ENCODE peak calls at places on chromosome X, in ten cellular contexts. One of them, this sample, is unnamed.

GRCh38 chrX:45807572-45808425 is 607.1 kb upstream of the DIPK2B start:
- DNase-seq in astrocyte: peak; percentile 81
- DNase-seq in neural crest cell: no peak
- DNase-seq in psoas muscle: no peak
- DNase-seq in suprapubic skin: no peak
- DNase-seq in activated B cell treated with CpG ODN at 0.5 μM for 24 hours: no peak
- DNase-seq in IMR-90: peak; percentile 70
- DNase-seq in DND-41: peak; percentile 40
- DNase-seq in GM12865: no peak
- DNase-seq in fibroblast of pulmonary artery: peak; percentile 71
- DNase-seq in this sample: no peak

GRCh38 chrX:30065226-30065625 is 150.1 kb upstream of the MAGEB2 start:
- DNase-seq in suprapubic skin: no peak
- DNase-seq in IMR-90: peak; percentile 52
- DNase-seq in psoas muscle: no peak
- DNase-seq in DND-41: no peak
- DNase-seq in neural crest cell: no peak
- DNase-seq in astrocyte: peak; percentile 55
- DNase-seq in fibroblast of pulmonary artery: peak; percentile 42
- DNase-seq in GM12865: no peak
- DNase-seq in activated B cell treated with CpG ODN at 0.5 μM for 24 hours: no peak
- DNase-seq in this sample: no peak

GRCh38 chrX:38754102-38754790 is 47.0 kb upstream of the MID1IP1 start:
- DNase-seq in GM12865: peak; percentile 61
- DNase-seq in psoas muscle: no peak
- DNase-seq in fibroblast of pulmonary artery: peak; percentile 72
- DNase-seq in astrocyte: peak; percentile 23
- DNase-seq in activated B cell treated with CpG ODN at 0.5 μM for 24 hours: no peak
- DNase-seq in suprapubic skin: no peak
- DNase-seq in DND-41: peak; percentile 52
- DNase-seq in IMR-90: peak; percentile 58
- DNase-seq in neural crest cell: peak; percentile 22
- DNase-seq in this sample: no peak

GRCh38 chrX:136467321-136467720 is 20.4 kb upstream of the BRS3 start:
- DNase-seq in IMR-90: no peak
- DNase-seq in activated B cell treated with CpG ODN at 0.5 μM for 24 hours: no peak
- DNase-seq in GM12865: no peak
- DNase-seq in psoas muscle: no peak
- DNase-seq in suprapubic skin: no peak
- DNase-seq in neural crest cell: no peak
- DNase-seq in fibroblast of pulmonary artery: no peak
- DNase-seq in DND-41: no peak
- DNase-seq in astrocyte: no peak
- DNase-seq in this sample: no peak

GRCh38 chrX:103211012-103211715 is 3.7 kb upstream of the BEX4 start:
- DNase-seq in neural crest cell: peak; percentile 38
- DNase-seq in suprapubic skin: no peak
- DNase-seq in DND-41: peak; percentile 55
- DNase-seq in GM12865: peak; percentile 36
- DNase-seq in activated B cell treated with CpG ODN at 0.5 μM for 24 hours: no peak
- DNase-seq in psoas muscle: no peak
- DNase-seq in fibroblast of pulmonary artery: peak; percentile 60
- DNase-seq in IMR-90: peak; percentile 34
- DNase-seq in astrocyte: peak; percentile 25
- DNase-seq in this sample: no peak

GRCh38 chrX:103362504-103362903 is 6.2 kb downstream of the TCEAL9 start:
- DNase-seq in DND-41: no peak
- DNase-seq in suprapubic skin: no peak
- DNase-seq in psoas muscle: no peak
- DNase-seq in astrocyte: peak; percentile 43
- DNase-seq in fibroblast of pulmonary artery: peak; percentile 60
- DNase-seq in activated B cell treated with CpG ODN at 0.5 μM for 24 hours: no peak
- DNase-seq in neural crest cell: no peak
- DNase-seq in GM12865: no peak
- DNase-seq in IMR-90: peak; percentile 57
- DNase-seq in this sample: peak; percentile 23

GRCh38 chrX:45379186-45379585 is 178.5 kb upstream of the DIPK2B start:
- DNase-seq in psoas muscle: no peak
- DNase-seq in GM12865: no peak
- DNase-seq in neural crest cell: no peak
- DNase-seq in suprapubic skin: no peak
- DNase-seq in IMR-90: no peak
- DNase-seq in fibroblast of pulmonary artery: no peak
- DNase-seq in DND-41: no peak
- DNase-seq in activated B cell treated with CpG ODN at 0.5 μM for 24 hours: no peak
- DNase-seq in astrocyte: no peak
- DNase-seq in this sample: no peak

GRCh38 chrX:20260885-20261284 is 5.8 kb downstream of the RPS6KA3 start:
- DNase-seq in activated B cell treated with CpG ODN at 0.5 μM for 24 hours: no peak
- DNase-seq in psoas muscle: no peak
- DNase-seq in GM12865: no peak
- DNase-seq in suprapubic skin: no peak
- DNase-seq in neural crest cell: no peak
- DNase-seq in IMR-90: no peak
- DNase-seq in DND-41: no peak
- DNase-seq in fibroblast of pulmonary artery: no peak
- DNase-seq in astrocyte: no peak
- DNase-seq in this sample: no peak

GRCh38 chrX:40727599-40728252 is 7.6 kb downstream of the MED14 start:
- DNase-seq in neural crest cell: no peak
- DNase-seq in fibroblast of pulmonary artery: peak; percentile 6
- DNase-seq in activated B cell treated with CpG ODN at 0.5 μM for 24 hours: no peak
- DNase-seq in psoas muscle: no peak
- DNase-seq in astrocyte: no peak
- DNase-seq in DND-41: no peak
- DNase-seq in IMR-90: no peak
- DNase-seq in GM12865: no peak
- DNase-seq in suprapubic skin: no peak
- DNase-seq in this sample: no peak

GRCh38 chrX:30931920-30932319 is 42.9 kb upstream of the TAB3 start:
- DNase-seq in IMR-90: no peak
- DNase-seq in activated B cell treated with CpG ODN at 0.5 μM for 24 hours: no peak
- DNase-seq in neural crest cell: no peak
- DNase-seq in fibroblast of pulmonary artery: no peak
- DNase-seq in psoas muscle: no peak
- DNase-seq in GM12865: no peak
- DNase-seq in suprapubic skin: no peak
- DNase-seq in DND-41: no peak
- DNase-seq in astrocyte: no peak
- DNase-seq in this sample: no peak

GRCh38 chrX:109966246-109966645 is 36.7 kb upstream of the TMEM164 start:
- DNase-seq in GM12865: no peak
- DNase-seq in activated B cell treated with CpG ODN at 0.5 μM for 24 hours: no peak
- DNase-seq in psoas muscle: no peak
- DNase-seq in neural crest cell: no peak
- DNase-seq in DND-41: no peak
- DNase-seq in suprapubic skin: no peak
- DNase-seq in fibroblast of pulmonary artery: peak; percentile 56
- DNase-seq in IMR-90: no peak
- DNase-seq in astrocyte: no peak
- DNase-seq in this sample: no peak

GRCh38 chrX:9983463-9983862 is 16.3 kb downstream of the CLDN34 start:
- DNase-seq in psoas muscle: no peak
- DNase-seq in activated B cell treated with CpG ODN at 0.5 μM for 24 hours: no peak
- DNase-seq in fibroblast of pulmonary artery: no peak
- DNase-seq in astrocyte: no peak
- DNase-seq in GM12865: no peak
- DNase-seq in suprapubic skin: no peak
- DNase-seq in neural crest cell: no peak
- DNase-seq in IMR-90: no peak
- DNase-seq in DND-41: no peak
- DNase-seq in this sample: no peak

GRCh38 chrX:2610246-2611170 is 80.6 kb upstream of the CD99 start:
- DNase-seq in psoas muscle: no peak
- DNase-seq in GM12865: no peak
- DNase-seq in suprapubic skin: no peak
- DNase-seq in neural crest cell: no peak
- DNase-seq in DND-41: no peak
- DNase-seq in activated B cell treated with CpG ODN at 0.5 μM for 24 hours: no peak
- DNase-seq in astrocyte: no peak
- DNase-seq in IMR-90: peak; percentile 20
- DNase-seq in fibroblast of pulmonary artery: no peak
- DNase-seq in this sample: no peak

GRCh38 chrX:22159071-22159470 is 113.6 kb upstream of the CBLL2 start:
- DNase-seq in neural crest cell: no peak
- DNase-seq in activated B cell treated with CpG ODN at 0.5 μM for 24 hours: no peak
- DNase-seq in fibroblast of pulmonary artery: peak; percentile 59
- DNase-seq in astrocyte: peak; percentile 36
- DNase-seq in GM12865: no peak
- DNase-seq in DND-41: no peak
- DNase-seq in IMR-90: peak; percentile 29
- DNase-seq in psoas muscle: no peak
- DNase-seq in suprapubic skin: no peak
- DNase-seq in this sample: no peak

GRCh38 chrX:2252331-2253065 is 248.3 kb downstream of the DHRSX start:
- DNase-seq in suprapubic skin: no peak
- DNase-seq in fibroblast of pulmonary artery: no peak
- DNase-seq in IMR-90: no peak
- DNase-seq in astrocyte: no peak
- DNase-seq in neural crest cell: no peak
- DNase-seq in activated B cell treated with CpG ODN at 0.5 μM for 24 hours: no peak
- DNase-seq in DND-41: no peak
- DNase-seq in GM12865: no peak
- DNase-seq in psoas muscle: no peak
- DNase-seq in this sample: no peak

GRCh38 chrX:45849261-45849660 is 648.6 kb upstream of the DIPK2B start:
- DNase-seq in astrocyte: peak; percentile 89
- DNase-seq in GM12865: no peak
- DNase-seq in IMR-90: peak; percentile 86
- DNase-seq in neural crest cell: no peak
- DNase-seq in activated B cell treated with CpG ODN at 0.5 μM for 24 hours: no peak
- DNase-seq in psoas muscle: no peak
- DNase-seq in DND-41: peak; percentile 41
- DNase-seq in fibroblast of pulmonary artery: peak; percentile 75
- DNase-seq in suprapubic skin: no peak
- DNase-seq in this sample: peak; percentile 67

GRCh38 chrX:23919706-23920320 is 12.0 kb downstream of the CXorf58 start:
- DNase-seq in astrocyte: no peak
- DNase-seq in neural crest cell: no peak
- DNase-seq in IMR-90: no peak
- DNase-seq in suprapubic skin: no peak
- DNase-seq in psoas muscle: no peak
- DNase-seq in fibroblast of pulmonary artery: peak; percentile 38
- DNase-seq in activated B cell treated with CpG ODN at 0.5 μM for 24 hours: no peak
- DNase-seq in GM12865: no peak
- DNase-seq in DND-41: no peak
- DNase-seq in this sample: no peak
- TF ChIP-seq CTCF in astrocyte: no peak
- TF ChIP-seq CTCF in neural crest cell: no peak
- TF ChIP-seq CTCF in IMR-90: no peak
- TF ChIP-seq CTCF in suprapubic skin: no peak
- TF ChIP-seq CTCF in psoas muscle: no peak
- TF ChIP-seq CTCF in fibroblast of pulmonary artery: peak; percentile 9
- TF ChIP-seq CTCF in activated B cell treated with CpG ODN at 0.5 μM for 24 hours: no peak
- TF ChIP-seq CTCF in GM12865: no peak
- TF ChIP-seq CTCF in DND-41: no peak
- TF ChIP-seq CTCF in this sample: no peak

DNA sequence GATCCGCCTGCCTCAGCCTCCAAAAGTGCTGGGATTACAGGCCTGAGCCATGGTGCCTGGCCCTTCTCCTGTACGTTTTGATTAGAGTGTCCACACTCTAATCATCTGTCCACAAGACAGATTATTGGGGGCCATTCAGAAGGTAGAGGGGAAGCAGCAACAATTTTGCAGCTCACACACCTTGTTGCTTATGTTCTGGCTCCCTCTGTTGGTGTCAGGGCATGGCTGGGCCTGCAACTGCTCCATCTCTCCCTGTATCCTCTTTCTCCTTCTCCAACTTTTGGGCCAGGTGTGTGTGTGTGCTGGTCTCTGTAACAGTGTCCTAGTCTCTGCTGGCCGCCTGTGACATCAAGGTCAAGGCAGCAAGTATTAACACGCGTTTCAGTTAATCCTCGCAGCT is 125.5 kb upstream of the MBNL3 start:
- DNase-seq in astrocyte: no peak
- DNase-seq in fibroblast of pulmonary artery: peak; percentile 4
- DNase-seq in suprapubic skin: no peak
- DNase-seq in activated B cell treated with CpG ODN at 0.5 μM for 24 hours: no peak
- DNase-seq in psoas muscle: no peak
- DNase-seq in GM12865: peak; percentile 2
- DNase-seq in IMR-90: no peak
- DNase-seq in DND-41: peak; percentile 19
- DNase-seq in neural crest cell: no peak
- DNase-seq in this sample: no peak
- TF ChIP-seq CTCF in astrocyte: no peak
- TF ChIP-seq CTCF in fibroblast of pulmonary artery: peak; percentile 26
- TF ChIP-seq CTCF in suprapubic skin: no peak
- TF ChIP-seq CTCF in activated B cell treated with CpG ODN at 0.5 μM for 24 hours: no peak
- TF ChIP-seq CTCF in psoas muscle: no peak
- TF ChIP-seq CTCF in GM12865: peak; percentile 26
- TF ChIP-seq CTCF in IMR-90: peak; percentile 28
- TF ChIP-seq CTCF in DND-41: peak; percentile 63
- TF ChIP-seq CTCF in neural crest cell: peak; percentile 55
- TF ChIP-seq CTCF in this sample: peak; percentile 33

GRCh38 chrX:64642482-64642881 is 247.2 kb upstream of the MTMR8 start:
- DNase-seq in psoas muscle: no peak
- DNase-seq in astrocyte: no peak
- DNase-seq in suprapubic skin: no peak
- DNase-seq in activated B cell treated with CpG ODN at 0.5 μM for 24 hours: no peak
- DNase-seq in neural crest cell: no peak
- DNase-seq in fibroblast of pulmonary artery: no peak
- DNase-seq in DND-41: no peak
- DNase-seq in GM12865: peak; percentile 4
- DNase-seq in IMR-90: no peak
- DNase-seq in this sample: no peak
- TF ChIP-seq CTCF in psoas muscle: no peak
- TF ChIP-seq CTCF in astrocyte: no peak
- TF ChIP-seq CTCF in suprapubic skin: no peak
- TF ChIP-seq CTCF in activated B cell treated with CpG ODN at 0.5 μM for 24 hours: no peak
- TF ChIP-seq CTCF in neural crest cell: peak; percentile 43
- TF ChIP-seq CTCF in fibroblast of pulmonary artery: no peak
- TF ChIP-seq CTCF in DND-41: peak; percentile 21
- TF ChIP-seq CTCF in GM12865: peak; percentile 21
- TF ChIP-seq CTCF in IMR-90: no peak
- TF ChIP-seq CTCF in this sample: no peak

DNA sequence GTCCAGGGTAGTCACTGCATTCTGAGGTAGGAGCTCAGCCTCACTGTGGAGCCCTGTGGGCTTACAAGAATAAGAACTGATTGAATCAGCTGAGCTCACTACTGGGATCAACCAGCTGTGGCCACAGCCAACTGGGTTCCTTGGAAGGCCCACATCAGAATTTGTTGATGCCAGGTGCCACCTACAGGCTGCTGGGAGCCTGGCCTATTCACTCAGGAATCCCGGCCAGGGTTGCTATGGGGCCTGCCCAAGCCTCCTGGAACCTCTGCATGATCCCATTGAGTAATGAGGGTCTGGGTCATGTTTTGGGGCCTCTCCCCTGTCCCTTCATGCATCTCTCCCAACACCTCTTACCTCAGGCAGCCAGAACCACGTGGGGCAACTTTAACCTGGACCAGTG is 53.9 kb upstream of the KIAA1210 start:
- DNase-seq in IMR-90: no peak
- DNase-seq in DND-41: no peak
- DNase-seq in fibroblast of pulmonary artery: peak; percentile 36
- DNase-seq in neural crest cell: no peak
- DNase-seq in suprapubic skin: no peak
- DNase-seq in psoas muscle: no peak
- DNase-seq in astrocyte: no peak
- DNase-seq in activated B cell treated with CpG ODN at 0.5 μM for 24 hours: no peak
- DNase-seq in GM12865: no peak
- DNase-seq in this sample: no peak
- TF ChIP-seq CTCF in IMR-90: no peak
- TF ChIP-seq CTCF in DND-41: peak; percentile 21
- TF ChIP-seq CTCF in fibroblast of pulmonary artery: peak; percentile 41
- TF ChIP-seq CTCF in neural crest cell: no peak
- TF ChIP-seq CTCF in suprapubic skin: no peak
- TF ChIP-seq CTCF in psoas muscle: no peak
- TF ChIP-seq CTCF in astrocyte: peak; percentile 6
- TF ChIP-seq CTCF in activated B cell treated with CpG ODN at 0.5 μM for 24 hours: no peak
- TF ChIP-seq CTCF in GM12865: no peak
- TF ChIP-seq CTCF in this sample: peak; percentile 27

GRCh38 chrX:119045884-119046283 is 26.9 kb upstream of the CT47C1 start:
- DNase-seq in GM12865: no peak
- DNase-seq in astrocyte: no peak
- DNase-seq in psoas muscle: no peak
- DNase-seq in neural crest cell: no peak
- DNase-seq in activated B cell treated with CpG ODN at 0.5 μM for 24 hours: no peak
- DNase-seq in DND-41: no peak
- DNase-seq in IMR-90: no peak
- DNase-seq in fibroblast of pulmonary artery: no peak
- DNase-seq in suprapubic skin: no peak
- DNase-seq in this sample: no peak
- TF ChIP-seq CTCF in GM12865: no peak
- TF ChIP-seq CTCF in astrocyte: no peak
- TF ChIP-seq CTCF in psoas muscle: no peak
- TF ChIP-seq CTCF in neural crest cell: no peak
- TF ChIP-seq CTCF in activated B cell treated with CpG ODN at 0.5 μM for 24 hours: no peak
- TF ChIP-seq CTCF in DND-41: no peak
- TF ChIP-seq CTCF in IMR-90: no peak
- TF ChIP-seq CTCF in fibroblast of pulmonary artery: no peak
- TF ChIP-seq CTCF in suprapubic skin: no peak
- TF ChIP-seq CTCF in this sample: no peak